ENCODE peak calls at places on chromosomes 4 and X, in nine cellular contexts. F, K, Y, G, P, B, L, H and S are unnamed samples.
A peak's percentile ranks its signal among the peaks of the same experiment; 100 is the strongest.

GRCh38 chrX:103674531-103675454 is 11.7 kb downstream of the MORF4L2 start:
- DNase-seq in K (no peak), F (no peak), Y (no peak), L (no peak), G (no peak), P (no peak), B (no peak), H (no peak), S (no peak)

GRCh38 chr4:113476800-113477199 is 284.7 kb downstream of the CAMK2D start:
- DNase-seq in K (no peak), L (no peak), H (no peak), G (no peak), F (no peak), B (peak; percentile 50), Y (no peak), P (no peak), S (no peak)

GRCh38 chr4:41418444-41418843 is 119.5 kb upstream of the LIMCH1 start:
- DNase-seq in K (no peak), G (no peak), L (no peak), P (no peak), B (peak; percentile 24), Y (peak; percentile 97), H (peak; percentile 66), F (no peak), S (no peak)

GRCh38 chrX:78997870-78998558 is 52.8 kb downstream of the P2RY10 start:
- DNase-seq in G (no peak), Y (no peak), L (no peak), F (no peak), B (no peak), P (no peak), K (no peak), H (no peak), S (peak; percentile 44)

GRCh38 chr4:151218343-151218742 is 58.6 kb upstream of the PRSS48 start:
- DNase-seq in F (no peak), K (no peak), G (no peak), L (no peak), H (peak; percentile 51), B (no peak), P (no peak), Y (no peak), S (no peak)

GRCh38 chr4:113952452-113953029 is 26.9 kb downstream of the ARSJ start:
- DNase-seq in B (peak; percentile 74), Y (no peak), H (peak; percentile 62), K (no peak), P (peak; percentile 45), G (no peak), L (peak; percentile 65), F (no peak), S (no peak)

GRCh38 chrX:9864011-9864410 is 77.8 kb downstream of the SHROOM2 start:
- DNase-seq in G (no peak), P (no peak), F (no peak), Y (no peak), K (no peak), B (no peak), H (no peak), L (no peak), S (no peak)

GRCh38 chr4:37758226-37758625 is 68.3 kb upstream of the PGM2 start:
- DNase-seq in Y (no peak), P (no peak), K (no peak), H (peak; percentile 98), B (no peak), F (no peak), L (no peak), G (no peak), S (no peak)

GRCh38 chr4:6695660-6696581 is 2.2 kb downstream of the S100P start:
- DNase-seq in K (no peak), F (no peak), Y (no peak), B (peak; percentile 92), P (no peak), H (no peak), L (no peak), G (peak; percentile 73), S (no peak)

GRCh38 chr4:66949424-66949823 is 595.9 kb downstream of the CENPC start:
- DNase-seq in L (no peak), B (no peak), F (no peak), G (no peak), H (no peak), P (no peak), K (no peak), Y (no peak), S (no peak)

GRCh38 chr4:139243448-139244365 is 36.3 kb downstream of the MGARP start:
- DNase-seq in Y (peak; percentile 74), H (peak; percentile 94), K (no peak), B (peak; percentile 91), P (no peak), L (no peak), F (no peak), G (no peak), S (no peak)

GRCh38 chrX:108163333-108164082 is 71.9 kb downstream of the ATG4A start:
- DNase-seq in P (no peak), G (no peak), K (no peak), F (no peak), L (no peak), B (peak; percentile 80), Y (no peak), H (no peak), S (no peak)

GRCh38 chr4:6236816-6237390 is 32.7 kb upstream of the WFS1 start:
- DNase-seq in L (no peak), G (peak; percentile 15), K (no peak), H (no peak), P (no peak), Y (no peak), F (no peak), B (no peak), S (no peak)

GRCh38 chr4:26076000-26076587 is 162.1 kb downstream of the SMIM20 start:
- DNase-seq in Y (no peak), G (no peak), K (no peak), H (peak; percentile 28), P (no peak), B (peak; percentile 68), L (no peak), F (no peak), S (no peak)

GRCh38 chr4:41446391-41446790 is 91.6 kb upstream of the LIMCH1 start:
- DNase-seq in L (no peak), Y (no peak), G (no peak), P (no peak), H (no peak), B (no peak), F (no peak), K (no peak), S (no peak)

GRCh38 chr4:152862608-152863007 is 73.5 kb upstream of the FHDC1 start:
- DNase-seq in H (no peak), F (no peak), L (no peak), P (no peak), Y (no peak), G (no peak), B (peak; percentile 28), K (no peak), S (no peak)

DNA sequence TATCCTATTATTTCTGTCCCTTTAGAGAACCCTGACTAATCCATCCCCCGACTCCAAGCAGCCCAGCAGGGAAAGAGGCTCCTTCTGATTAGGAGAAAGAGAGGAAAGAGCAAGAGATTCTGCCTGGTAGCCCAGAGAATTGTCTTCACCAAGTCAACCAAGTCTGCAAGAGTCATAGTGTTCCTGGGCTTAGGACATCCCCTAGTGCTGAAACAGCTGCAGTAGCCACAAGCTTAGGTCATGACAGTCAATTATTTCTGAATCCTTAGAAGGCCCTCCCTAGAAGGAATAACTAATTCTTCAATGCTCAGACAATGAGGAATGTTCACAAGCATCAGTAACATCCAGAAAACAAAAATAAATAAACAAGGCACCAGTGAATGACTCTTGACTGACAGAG is 480.3 kb upstream of the GRIA3 start:
- DNase-seq in H (no peak), L (no peak), F (no peak), P (no peak), K (no peak), B (no peak), Y (no peak), G (no peak), S (no peak)
- TF ChIP-seq CTCF in H (peak; percentile 10), L (no peak), F (no peak), P (no peak), K (no peak), B (no peak), Y (peak; percentile 32), G (no peak), S (no peak)

GRCh38 chr4:8856835-8857590 is 14.6 kb downstream of the HMX1 start:
- DNase-seq in L (no peak), H (no peak), F (no peak), P (no peak), K (no peak), Y (no peak), B (no peak), G (no peak), S (no peak)

GRCh38 chr4:8854016-8854415 is 17.6 kb downstream of the HMX1 start:
- DNase-seq in L (no peak), G (no peak), F (no peak), B (no peak), P (no peak), H (no peak), K (no peak), Y (no peak), S (no peak)

GRCh38 chr4:8854866-8855265 is 16.8 kb downstream of the HMX1 start:
- DNase-seq in K (no peak), G (no peak), H (no peak), Y (no peak), P (no peak), B (no peak), L (no peak), F (no peak), S (no peak)

GRCh38 chr4:8857682-8858187 is 13.9 kb downstream of the HMX1 start:
- DNase-seq in G (no peak), B (no peak), L (no peak), H (no peak), P (no peak), K (no peak), Y (no peak), F (no peak), S (no peak)

GRCh38 chr4:8855781-8856245 is 15.8 kb downstream of the HMX1 start:
- DNase-seq in L (no peak), P (no peak), G (no peak), K (no peak), F (no peak), B (no peak), Y (no peak), H (no peak), S (no peak)
- TF ChIP-seq CTCF in L (no peak), P (no peak), G (no peak), K (no peak), F (peak; percentile 9), B (no peak), Y (no peak), H (no peak), S (peak; percentile 37)

GRCh38 chr4:68076194-68076593 is 53.5 kb downstream of the TMPRSS11F start:
- DNase-seq in L (no peak), K (no peak), B (peak; percentile 43), P (no peak), H (no peak), F (no peak), Y (no peak), G (no peak), S (no peak)
- TF ChIP-seq CTCF in L (no peak), K (peak; percentile 15), B (peak; percentile 55), P (no peak), H (no peak), F (no peak), Y (no peak), G (no peak), S (no peak)

DNA sequence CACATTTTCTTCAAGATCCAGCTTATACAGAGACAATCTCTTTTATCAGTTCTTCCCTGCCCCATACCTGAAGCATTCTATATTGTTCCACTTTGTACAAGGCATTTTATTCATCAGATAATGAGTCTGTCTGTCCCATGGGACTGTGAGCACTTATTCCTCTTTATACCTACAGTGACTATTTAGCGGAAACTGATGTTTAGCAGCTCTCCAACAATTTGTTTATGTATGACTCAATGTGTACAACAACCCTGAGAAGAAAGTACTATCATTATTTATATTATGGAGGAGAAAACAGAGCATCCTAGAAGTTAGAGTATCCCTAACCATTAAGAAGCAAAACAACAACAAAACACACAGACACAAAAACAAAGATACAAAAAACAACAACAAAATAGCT is 306.5 kb downstream of the PRDM5 start:
- DNase-seq in H (no peak), L (no peak), B (no peak), Y (no peak), P (no peak), K (no peak), G (no peak), F (no peak), S (no peak)
- TF ChIP-seq CTCF in H (no peak), L (no peak), B (no peak), Y (no peak), P (no peak), K (no peak), G (no peak), F (no peak), S (no peak)